ENCODE peak calls at places on chromosomes 3 and 15, in six cellular contexts. O, U, P, Z, M and K are unnamed samples.

GRCh38 chr15:59401810-59402569 is 29.3 kb upstream of the MYO1E start:
- DNase-seq in O (no peak), M (no peak), P (no peak), Z (no peak), U (peak; percentile 59), K (no peak)

GRCh38 chr15:100919481-100920405 is 586 bp downstream of the LRRK1 start:
- DNase-seq in O (peak; percentile 23), M (peak; percentile 33), U (no peak), Z (no peak), P (peak; percentile 68), K (no peak)

GRCh38 chr3:28406241-28406640 is 57.6 kb upstream of the AZI2 start:
- DNase-seq in P (no peak), U (no peak), Z (no peak), O (no peak), M (no peak), K (no peak)

GRCh38 chr15:75335705-75336355 is at the start of gene COMMD4:
- DNase-seq in Z (peak; percentile 97), P (peak; percentile 94), U (peak; percentile 85), O (peak; percentile 97), M (peak; percentile 62), K (peak; percentile 92)

GRCh38 chr15:29596266-29596665 is 226.0 kb downstream of the TJP1 start:
- DNase-seq in U (no peak), O (no peak), M (no peak), P (no peak), Z (no peak), K (no peak)

GRCh38 chr15:90062023-90062728 is 40.1 kb downstream of the IDH2 start:
- DNase-seq in O (peak; percentile 48), Z (no peak), U (peak; percentile 27), M (no peak), P (no peak), K (peak; percentile 67)

GRCh38 chr3:49900491-49901153 is 3.1 kb downstream of the MST1R start:
- DNase-seq in O (no peak), P (no peak), M (peak; percentile 82), Z (peak; percentile 76), U (no peak), K (peak; percentile 73)

GRCh38 chr3:70832035-70832795 is 519.8 kb upstream of the MDFIC2 start:
- DNase-seq in U (no peak), O (no peak), Z (no peak), P (no peak), M (peak; percentile 41), K (no peak)

GRCh38 chr3:182794455-182794773 is 1.1 kb downstream of the ATP11B start:
- DNase-seq in M (no peak), O (no peak), P (no peak), U (peak; percentile 17), Z (no peak), K (no peak)

GRCh38 chr15:25971053-25971452 is 107.9 kb upstream of the ATP10A start:
- DNase-seq in Z (no peak), U (no peak), O (no peak), M (no peak), P (no peak), K (no peak)

GRCh38 chr3:112333386-112334334 is 704 bp downstream of the CD200 start:
- DNase-seq in P (no peak), U (peak; percentile 85), M (no peak), Z (no peak), O (peak; percentile 32), K (peak; percentile 6)

GRCh38 chr3:186875708-186876107 is 33.2 kb downstream of the ADIPOQ start:
- DNase-seq in P (no peak), Z (no peak), M (no peak), O (no peak), U (no peak), K (no peak)

GRCh38 chr3:30779686-30780287 is 114.7 kb downstream of the GADL1 start:
- DNase-seq in P (no peak), M (no peak), Z (peak; percentile 42), O (peak; percentile 41), U (no peak), K (no peak)

GRCh38 chr3:107627962-107628542 is 105.3 kb downstream of the BBX start:
- DNase-seq in U (no peak), P (no peak), M (no peak), O (no peak), Z (no peak), K (no peak)

GRCh38 chr3:177284383-177284881 is 87.2 kb upstream of the TBL1XR1 start:
- DNase-seq in P (peak; percentile 72), U (peak; percentile 40), M (peak; percentile 48), Z (peak; percentile 58), O (peak; percentile 80), K (no peak)

GRCh38 chr15:66858423-66859207 is 156.6 kb downstream of the SMAD6 start:
- DNase-seq in M (no peak), O (no peak), P (no peak), U (no peak), Z (peak; percentile 17), K (no peak)

GRCh38 chr3:188323067-188323842 is 169.3 kb downstream of the LPP start:
- DNase-seq in Z (no peak), O (no peak), U (no peak), M (no peak), P (no peak), K (no peak)

GRCh38 chr15:87496109-87496508 is 760.4 kb downstream of the NTRK3 start:
- DNase-seq in Z (no peak), P (no peak), U (no peak), O (peak; percentile 33), M (no peak), K (no peak)

GRCh38 chr15:87959658-87960057 is 296.9 kb downstream of the NTRK3 start:
- DNase-seq in P (no peak), O (no peak), Z (no peak), U (no peak), M (no peak), K (no peak)

GRCh38 chr3:58627580-58627894 is 39.0 kb downstream of the FAM3D start:
- DNase-seq in M (peak; percentile 25), U (peak; percentile 44), Z (no peak), P (no peak), O (peak; percentile 34), K (peak; percentile 39)

GRCh38 chr3:154018100-154018696 is 103.0 kb upstream of the ARHGEF26 start:
- DNase-seq in Z (peak; percentile 53), M (peak; percentile 5), U (peak; percentile 10), P (peak; percentile 59), O (peak; percentile 52), K (no peak)

GRCh38 chr3:157469571-157470294 is 33.1 kb downstream of the PTX3 start:
- DNase-seq in U (no peak), Z (no peak), M (no peak), O (no peak), P (no peak), K (peak; percentile 4)

GRCh38 chr3:107663266-107663665 is 140.5 kb downstream of the BBX start:
- DNase-seq in M (no peak), P (no peak), Z (no peak), O (no peak), U (no peak), K (no peak)

GRCh38 chr3:187318819-187319616 is 27.5 kb upstream of the MASP1 start:
- DNase-seq in P (peak; percentile 75), O (peak; percentile 69), U (peak; percentile 55), M (peak; percentile 62), Z (peak; percentile 44), K (no peak)

GRCh38 chr15:29571728-29572454 is 250.4 kb downstream of the TJP1 start:
- DNase-seq in P (no peak), Z (no peak), O (peak; percentile 77), M (no peak), U (peak; percentile 13), K (no peak)

GRCh38 chr3:151278223-151278622 is at the start of gene P2RY14:
- DNase-seq in P (no peak), M (no peak), O (no peak), U (no peak), Z (no peak), K (no peak)

GRCh38 chr3:139764069-139764905 is 86.5 kb upstream of the NMNAT3 start:
- DNase-seq in Z (no peak), U (no peak), M (no peak), P (no peak), O (no peak), K (no peak)

GRCh38 chr3:64440498-64440897 is 215.2 kb upstream of the PRICKLE2 start:
- DNase-seq in M (no peak), O (peak; percentile 15), U (no peak), P (no peak), Z (no peak), K (no peak)

GRCh38 chr15:43880406-43881184 is 53.8 kb downstream of the WDR76 start:
- DNase-seq in P (peak; percentile 47), O (no peak), Z (no peak), U (no peak), M (no peak), K (no peak)

GRCh38 chr15:78749831-78750230 is 61.4 kb downstream of the ADAMTS7 start:
- DNase-seq in M (no peak), Z (peak; percentile 14), P (no peak), O (no peak), U (no peak), K (no peak)

GRCh38 chr3:51722362-51722761 is 15.5 kb downstream of the GRM2 start:
- DNase-seq in Z (no peak), O (no peak), U (no peak), M (no peak), P (peak; percentile 52), K (no peak)